ENCODE peak calls at places on chromosomes 5 and 9, in seven cellular contexts. One of them, this sample, is unnamed.

GRCh38 chr9:107647611-107648010 is 158.0 kb upstream of the KLF4 start:
- DNase-seq in mesendoderm: no peak
- DNase-seq in heart right ventricle: no peak
- DNase-seq in MM.1S: no peak
- DNase-seq in kidney: no peak
- DNase-seq in CD4-positive, CD25-positive, alpha-beta regulatory T cell: no peak
- DNase-seq in A549: no peak
- DNase-seq in this sample: no peak

GRCh38 chr5:61115968-61116367 is 46.3 kb downstream of the SMIM15 start:
- DNase-seq in MM.1S: peak; percentile 70
- DNase-seq in mesendoderm: no peak
- DNase-seq in A549: no peak
- DNase-seq in kidney: no peak
- DNase-seq in CD4-positive, CD25-positive, alpha-beta regulatory T cell: no peak
- DNase-seq in heart right ventricle: no peak
- DNase-seq in this sample: no peak

GRCh38 chr9:131833083-131833482 is 93.2 kb upstream of the RAPGEF1 start:
- DNase-seq in A549: no peak
- DNase-seq in heart right ventricle: no peak
- DNase-seq in CD4-positive, CD25-positive, alpha-beta regulatory T cell: no peak
- DNase-seq in mesendoderm: no peak
- DNase-seq in MM.1S: no peak
- DNase-seq in kidney: peak; percentile 29
- DNase-seq in this sample: no peak

GRCh38 chr5:135356522-135357318 is 42.3 kb downstream of the MACROH2A1 start:
- DNase-seq in mesendoderm: no peak
- DNase-seq in MM.1S: no peak
- DNase-seq in heart right ventricle: peak; percentile 83
- DNase-seq in A549: no peak
- DNase-seq in CD4-positive, CD25-positive, alpha-beta regulatory T cell: no peak
- DNase-seq in kidney: peak; percentile 90
- DNase-seq in this sample: peak; percentile 85

GRCh38 chr5:168947212-168947868 is 353.6 kb downstream of the SLIT3 start:
- DNase-seq in kidney: peak; percentile 70
- DNase-seq in CD4-positive, CD25-positive, alpha-beta regulatory T cell: peak; percentile 2
- DNase-seq in heart right ventricle: peak; percentile 29
- DNase-seq in A549: peak; percentile 44
- DNase-seq in MM.1S: peak; percentile 55
- DNase-seq in mesendoderm: peak; percentile 81
- DNase-seq in this sample: peak; percentile 76

GRCh38 chr9:116015855-116016254 is 137.7 kb upstream of the PAPPA start:
- DNase-seq in CD4-positive, CD25-positive, alpha-beta regulatory T cell: no peak
- DNase-seq in MM.1S: no peak
- DNase-seq in mesendoderm: no peak
- DNase-seq in A549: no peak
- DNase-seq in heart right ventricle: no peak
- DNase-seq in kidney: no peak
- DNase-seq in this sample: no peak

GRCh38 chr9:129803679-129804065 is 688 bp downstream of the TOR1B start:
- DNase-seq in CD4-positive, CD25-positive, alpha-beta regulatory T cell: no peak
- DNase-seq in MM.1S: no peak
- DNase-seq in heart right ventricle: no peak
- DNase-seq in mesendoderm: peak; percentile 25
- DNase-seq in A549: no peak
- DNase-seq in kidney: no peak
- DNase-seq in this sample: no peak

GRCh38 chr5:142869883-142870282 is 99.7 kb downstream of the ARHGAP26 start:
- DNase-seq in mesendoderm: no peak
- DNase-seq in kidney: no peak
- DNase-seq in heart right ventricle: no peak
- DNase-seq in A549: no peak
- DNase-seq in MM.1S: no peak
- DNase-seq in CD4-positive, CD25-positive, alpha-beta regulatory T cell: no peak
- DNase-seq in this sample: peak; percentile 36

GRCh38 chr9:105328872-105329728 is 84.6 kb downstream of the SLC44A1 start:
- DNase-seq in mesendoderm: peak; percentile 69
- DNase-seq in A549: no peak
- DNase-seq in heart right ventricle: peak; percentile 4
- DNase-seq in kidney: no peak
- DNase-seq in CD4-positive, CD25-positive, alpha-beta regulatory T cell: no peak
- DNase-seq in MM.1S: no peak
- DNase-seq in this sample: no peak

GRCh38 chr9:90893706-90894105 is 92.1 kb downstream of the SYK start:
- DNase-seq in mesendoderm: no peak
- DNase-seq in MM.1S: no peak
- DNase-seq in A549: no peak
- DNase-seq in CD4-positive, CD25-positive, alpha-beta regulatory T cell: no peak
- DNase-seq in heart right ventricle: no peak
- DNase-seq in kidney: no peak
- DNase-seq in this sample: no peak

GRCh38 chr5:61604626-61605025 is 272.6 kb downstream of the ZSWIM6 start:
- DNase-seq in kidney: no peak
- DNase-seq in mesendoderm: no peak
- DNase-seq in A549: peak; percentile 19
- DNase-seq in CD4-positive, CD25-positive, alpha-beta regulatory T cell: no peak
- DNase-seq in MM.1S: no peak
- DNase-seq in heart right ventricle: no peak
- DNase-seq in this sample: peak; percentile 4

GRCh38 chr9:113622600-113623400 is 159.3 kb downstream of the RGS3 start:
- DNase-seq in mesendoderm: peak; percentile 98
- DNase-seq in MM.1S: no peak
- DNase-seq in A549: peak; percentile 60
- DNase-seq in heart right ventricle: no peak
- DNase-seq in CD4-positive, CD25-positive, alpha-beta regulatory T cell: no peak
- DNase-seq in kidney: peak; percentile 89
- DNase-seq in this sample: peak; percentile 67

GRCh38 chr9:126474201-126474765 is 139.4 kb upstream of the LMX1B start:
- DNase-seq in MM.1S: no peak
- DNase-seq in heart right ventricle: no peak
- DNase-seq in mesendoderm: no peak
- DNase-seq in kidney: no peak
- DNase-seq in CD4-positive, CD25-positive, alpha-beta regulatory T cell: no peak
- DNase-seq in A549: no peak
- DNase-seq in this sample: peak; percentile 76

GRCh38 chr5:155085282-155085990 is 71.9 kb downstream of the KIF4B start:
- DNase-seq in kidney: no peak
- DNase-seq in CD4-positive, CD25-positive, alpha-beta regulatory T cell: no peak
- DNase-seq in mesendoderm: no peak
- DNase-seq in A549: no peak
- DNase-seq in heart right ventricle: no peak
- DNase-seq in MM.1S: no peak
- DNase-seq in this sample: no peak

DNA sequence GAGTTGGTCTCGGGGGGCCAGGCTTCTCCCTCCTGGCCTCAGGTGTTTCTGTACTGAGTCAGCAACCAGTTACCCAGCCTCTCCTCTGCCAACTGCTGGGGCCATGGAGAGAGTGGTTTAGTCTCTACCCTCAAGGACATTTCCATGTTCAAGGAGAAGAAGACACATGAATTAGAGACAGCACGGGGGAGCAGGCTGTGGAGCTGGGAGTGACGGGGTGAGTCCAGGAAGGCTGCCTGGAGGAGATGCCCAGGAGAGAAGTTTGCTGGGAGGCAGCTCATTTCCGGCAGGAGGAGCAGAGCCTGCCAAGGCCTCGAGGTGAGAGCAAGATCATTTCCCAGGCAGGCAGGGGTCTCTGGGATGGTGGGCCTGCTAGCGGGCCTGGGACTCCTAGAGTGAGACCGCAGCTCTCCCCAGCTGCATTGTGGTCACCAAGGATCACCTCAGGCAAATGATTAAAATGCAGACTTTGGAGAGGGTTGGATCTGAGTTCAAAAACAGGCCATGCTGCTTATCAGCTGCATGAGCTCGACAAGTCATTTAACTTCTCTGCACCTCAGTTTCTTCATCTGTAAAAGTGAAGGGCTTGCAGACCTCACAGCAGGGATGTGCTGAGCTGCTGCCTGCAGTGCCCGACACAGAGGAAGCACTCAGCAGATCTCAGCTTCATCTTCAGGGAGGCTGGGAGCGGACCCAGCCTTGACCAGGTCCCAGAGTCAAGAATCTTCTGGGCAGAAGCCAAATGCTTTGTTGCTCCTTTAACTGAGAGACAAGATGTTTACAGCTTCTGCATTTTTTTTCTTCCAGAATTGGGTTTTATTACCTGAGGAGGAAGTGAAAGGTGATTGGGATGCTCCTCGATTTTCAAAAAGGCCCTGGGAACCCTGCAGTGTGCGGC is 35.2 kb downstream of the NEK6 start:
- DNase-seq in heart right ventricle: no peak
- DNase-seq in CD4-positive, CD25-positive, alpha-beta regulatory T cell: no peak
- DNase-seq in MM.1S: no peak
- DNase-seq in mesendoderm: no peak
- DNase-seq in A549: no peak
- DNase-seq in kidney: no peak
- DNase-seq in this sample: no peak
- H3K4me1 ChIP-seq in heart right ventricle: peaks cover 67% of the 10 kb centered on the region
- H3K4me1 ChIP-seq in CD4-positive, CD25-positive, alpha-beta regulatory T cell: peaks cover 12% of the 10 kb centered on the region
- H3K4me1 ChIP-seq in MM.1S: peaks cover 2% of the 10 kb centered on the region
- H3K4me1 ChIP-seq in mesendoderm: peaks cover 3% of the 10 kb centered on the region
- H3K4me1 ChIP-seq in A549: peaks cover 74% of the 10 kb centered on the region
- H3K4me1 ChIP-seq in kidney: peaks cover 54% of the 10 kb centered on the region
- H3K4me1 ChIP-seq in this sample: peaks cover 59% of the 10 kb centered on the region

GRCh38 chr5:179802207-179802883 is 4.3 kb downstream of the MGAT4B start:
- DNase-seq in kidney: peak; percentile 69
- DNase-seq in mesendoderm: no peak
- DNase-seq in MM.1S: no peak
- DNase-seq in CD4-positive, CD25-positive, alpha-beta regulatory T cell: no peak
- DNase-seq in A549: no peak
- DNase-seq in heart right ventricle: no peak
- DNase-seq in this sample: no peak

GRCh38 chr5:179802950-179803562 is 3.6 kb downstream of the MGAT4B start:
- DNase-seq in heart right ventricle: no peak
- DNase-seq in mesendoderm: no peak
- DNase-seq in CD4-positive, CD25-positive, alpha-beta regulatory T cell: no peak
- DNase-seq in MM.1S: no peak
- DNase-seq in A549: no peak
- DNase-seq in kidney: peak; percentile 54
- DNase-seq in this sample: no peak

GRCh38 chr5:179800071-179800695 is 6.4 kb downstream of the LTC4S start:
- DNase-seq in mesendoderm: no peak
- DNase-seq in CD4-positive, CD25-positive, alpha-beta regulatory T cell: no peak
- DNase-seq in A549: no peak
- DNase-seq in kidney: no peak
- DNase-seq in heart right ventricle: no peak
- DNase-seq in MM.1S: no peak
- DNase-seq in this sample: no peak

GRCh38 chr5:179800696-179801201 is 5.9 kb downstream of the MGAT4B start:
- DNase-seq in MM.1S: no peak
- DNase-seq in heart right ventricle: no peak
- DNase-seq in mesendoderm: no peak
- DNase-seq in CD4-positive, CD25-positive, alpha-beta regulatory T cell: no peak
- DNase-seq in kidney: peak; percentile 65
- DNase-seq in A549: no peak
- DNase-seq in this sample: no peak

GRCh38 chr5:179801304-179802206 is 5.1 kb downstream of the MGAT4B start:
- DNase-seq in A549: peak; percentile 80
- DNase-seq in kidney: peak; percentile 87
- DNase-seq in mesendoderm: peak; percentile 69
- DNase-seq in heart right ventricle: peak; percentile 70
- DNase-seq in CD4-positive, CD25-positive, alpha-beta regulatory T cell: peak; percentile 78
- DNase-seq in MM.1S: no peak
- DNase-seq in this sample: peak; percentile 47
- H3K4me1 ChIP-seq in A549: peaks cover 36% of the 10 kb centered on the region
- H3K4me1 ChIP-seq in kidney: peaks cover 31% of the 10 kb centered on the region
- H3K4me1 ChIP-seq in mesendoderm: peaks cover 4% of the 10 kb centered on the region
- H3K4me1 ChIP-seq in heart right ventricle: peaks cover 39% of the 10 kb centered on the region
- H3K4me1 ChIP-seq in CD4-positive, CD25-positive, alpha-beta regulatory T cell: peaks cover 33% of the 10 kb centered on the region
- H3K4me1 ChIP-seq in MM.1S: peaks cover 19% of the 10 kb centered on the region
- H3K4me1 ChIP-seq in this sample: peaks cover 22% of the 10 kb centered on the region

GRCh38 chr5:14148483-14148882 is 5.3 kb downstream of the TRIO start:
- DNase-seq in heart right ventricle: no peak
- DNase-seq in A549: no peak
- DNase-seq in kidney: no peak
- DNase-seq in mesendoderm: no peak
- DNase-seq in MM.1S: no peak
- DNase-seq in CD4-positive, CD25-positive, alpha-beta regulatory T cell: no peak
- DNase-seq in this sample: no peak

GRCh38 chr5:14145356-14146334 is 2.5 kb downstream of the TRIO start:
- DNase-seq in mesendoderm: no peak
- DNase-seq in MM.1S: no peak
- DNase-seq in A549: no peak
- DNase-seq in heart right ventricle: no peak
- DNase-seq in CD4-positive, CD25-positive, alpha-beta regulatory T cell: no peak
- DNase-seq in kidney: no peak
- DNase-seq in this sample: peak; percentile 42

GRCh38 chr5:14146725-14147124 is 3.6 kb downstream of the TRIO start:
- DNase-seq in MM.1S: no peak
- DNase-seq in A549: no peak
- DNase-seq in kidney: no peak
- DNase-seq in heart right ventricle: no peak
- DNase-seq in mesendoderm: no peak
- DNase-seq in CD4-positive, CD25-positive, alpha-beta regulatory T cell: no peak
- DNase-seq in this sample: no peak

GRCh38 chr5:14148890-14149671 is 5.9 kb downstream of the TRIO start:
- DNase-seq in kidney: no peak
- DNase-seq in MM.1S: no peak
- DNase-seq in heart right ventricle: no peak
- DNase-seq in CD4-positive, CD25-positive, alpha-beta regulatory T cell: no peak
- DNase-seq in A549: no peak
- DNase-seq in mesendoderm: peak; percentile 60
- DNase-seq in this sample: no peak

DNA sequence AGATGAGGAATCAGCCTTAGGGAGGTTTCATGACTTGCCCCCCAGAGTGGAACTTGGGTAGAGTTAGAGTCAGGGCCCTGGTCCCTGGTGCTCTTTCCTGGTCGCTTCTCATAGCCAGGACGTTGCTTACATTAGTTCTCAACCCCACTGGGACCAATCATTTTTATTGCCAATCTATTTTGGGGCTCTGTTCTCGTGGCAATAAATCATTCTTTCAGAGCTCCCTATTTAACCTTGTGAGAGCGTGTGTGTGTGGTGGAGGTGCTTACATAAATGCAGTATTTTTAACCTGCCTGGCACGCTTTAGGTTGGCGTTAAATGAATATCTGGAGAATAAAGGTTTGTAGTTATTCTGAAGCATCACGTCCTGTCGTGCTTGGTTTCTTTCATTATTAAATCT is 4.1 kb downstream of the TRIO start:
- DNase-seq in MM.1S: no peak
- DNase-seq in mesendoderm: no peak
- DNase-seq in A549: no peak
- DNase-seq in heart right ventricle: no peak
- DNase-seq in CD4-positive, CD25-positive, alpha-beta regulatory T cell: no peak
- DNase-seq in kidney: no peak
- DNase-seq in this sample: no peak
- H3K4me1 ChIP-seq in MM.1S: peaks cover 9% of the 10 kb centered on the region
- H3K4me1 ChIP-seq in mesendoderm: peaks cover 29% of the 10 kb centered on the region
- H3K4me1 ChIP-seq in A549: peaks cover 61% of the 10 kb centered on the region
- H3K4me1 ChIP-seq in heart right ventricle: peaks cover 57% of the 10 kb centered on the region
- H3K4me1 ChIP-seq in CD4-positive, CD25-positive, alpha-beta regulatory T cell: peaks cover 21% of the 10 kb centered on the region
- H3K4me1 ChIP-seq in kidney: peaks cover 32% of the 10 kb centered on the region
- H3K4me1 ChIP-seq in this sample: peaks cover 56% of the 10 kb centered on the region

DNA sequence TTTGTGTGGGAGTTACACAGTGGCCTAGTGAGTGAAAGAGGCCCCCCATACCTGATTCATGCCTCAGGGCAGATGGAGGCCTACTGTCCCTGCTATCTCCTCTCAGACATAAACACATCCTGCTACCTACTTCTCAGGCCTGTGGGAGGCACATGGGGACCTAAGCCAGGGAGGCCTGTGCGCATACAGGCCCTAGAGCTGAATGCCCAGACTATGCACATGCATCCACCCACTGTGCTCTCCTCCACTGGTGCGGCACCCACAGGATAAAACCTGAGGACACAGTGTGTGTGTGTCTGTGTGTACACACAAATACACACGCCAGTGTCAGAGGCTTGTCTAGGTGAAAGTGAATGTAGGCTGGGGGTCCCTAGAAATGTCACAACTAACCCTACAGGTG is 1.4 kb downstream of the PAX5 start:
- DNase-seq in MM.1S: no peak
- DNase-seq in heart right ventricle: no peak
- DNase-seq in A549: no peak
- DNase-seq in mesendoderm: no peak
- DNase-seq in CD4-positive, CD25-positive, alpha-beta regulatory T cell: no peak
- DNase-seq in kidney: no peak
- DNase-seq in this sample: no peak
- H3K4me1 ChIP-seq in MM.1S: peaks cover 9% of the 10 kb centered on the region
- H3K4me1 ChIP-seq in heart right ventricle: peaks cover 30% of the 10 kb centered on the region
- H3K4me1 ChIP-seq in A549: peaks cover 22% of the 10 kb centered on the region
- H3K4me1 ChIP-seq in mesendoderm: peaks cover 3% of the 10 kb centered on the region
- H3K4me1 ChIP-seq in CD4-positive, CD25-positive, alpha-beta regulatory T cell: peaks cover 64% of the 10 kb centered on the region
- H3K4me1 ChIP-seq in kidney: peaks cover 10% of the 10 kb centered on the region
- H3K4me1 ChIP-seq in this sample: peaks cover 22% of the 10 kb centered on the region

This sample was measured in adipocyte.